ENCODE peak calls at places on chromosomes 7 and 10, in seven cellular contexts. H is SK-N-SH, S is K562, E is H1, X is HepG2, T is GM12878, C is HCT116. Z is an unnamed sample.
A peak's percentile ranks its signal among the peaks of the same experiment; 100 is the strongest.

GRCh38 chr7:44279286-44279685 is 46.1 kb downstream of the CAMK2B start:
- DNase-seq in H (peak; percentile 67), S (no peak), E (peak; percentile 32), X (no peak), T (no peak), C (no peak), Z (no peak)

GRCh38 chr7:7347045-7347444 is 164.7 kb downstream of the C1GALT1 start:
- DNase-seq in H (no peak), S (no peak), E (no peak), X (no peak), T (no peak), C (no peak), Z (no peak)

GRCh38 chr10:28326516-28327493 is 23.9 kb upstream of the MPP7 start:
- DNase-seq in H (no peak), S (no peak), E (no peak), X (peak; percentile 23), T (no peak), C (no peak), Z (peak; percentile 23)

GRCh38 chr7:69177941-69178494 is 420.3 kb upstream of the AUTS2 start:
- DNase-seq in H (no peak), S (no peak), E (no peak), X (no peak), T (no peak), C (no peak), Z (no peak)

GRCh38 chr7:155647734-155648133 is 3.3 kb downstream of the RBM33 start:
- DNase-seq in H (no peak), S (no peak), E (no peak), X (no peak), T (no peak), C (no peak), Z (no peak)

GRCh38 chr7:69622960-69623359 is 24.7 kb downstream of the AUTS2 start:
- DNase-seq in H (no peak), S (no peak), E (no peak), X (peak; percentile 4), T (no peak), C (no peak), Z (no peak)

GRCh38 chr10:28939352-28940157 is 262.2 kb downstream of the BAMBI start:
- DNase-seq in H (no peak), S (peak; percentile 40), E (peak; percentile 92), X (peak; percentile 100), T (no peak), C (no peak), Z (no peak)

GRCh38 chr7:44172803-44173424 is 16.3 kb downstream of the GCK start:
- DNase-seq in H (no peak), S (no peak), E (no peak), X (no peak), T (no peak), C (no peak), Z (no peak)

GRCh38 chr10:111481271-111482073 is 404.6 kb downstream of the ADRA2A start:
- DNase-seq in H (no peak), S (no peak), E (no peak), X (peak; percentile 9), T (no peak), C (no peak), Z (peak; percentile 36)

GRCh38 chr7:142868188-142868811 is 13.4 kb downstream of the EPHB6 start:
- DNase-seq in H (no peak), S (no peak), E (peak; percentile 43), X (no peak), T (no peak), C (no peak), Z (no peak)

GRCh38 chr7:116588225-116588624 is 63.4 kb downstream of the CAV1 start:
- DNase-seq in H (no peak), S (no peak), E (no peak), X (no peak), T (no peak), C (no peak), Z (no peak)

GRCh38 chr10:43120948-43121290 is 17.3 kb upstream of the CSGALNACT2 start:
- DNase-seq in H (no peak), S (no peak), E (no peak), X (no peak), T (peak; percentile 56), C (no peak), Z (no peak)

GRCh38 chr10:109741712-109742111 is 181.6 kb downstream of the XPNPEP1 start:
- DNase-seq in H (no peak), S (no peak), E (no peak), X (no peak), T (no peak), C (no peak), Z (no peak)

GRCh38 chr10:31678139-31678536 is 250.5 kb downstream of the ARHGAP12 start:
- DNase-seq in H (no peak), S (no peak), E (no peak), X (no peak), T (no peak), C (no peak), Z (no peak)

DNA sequence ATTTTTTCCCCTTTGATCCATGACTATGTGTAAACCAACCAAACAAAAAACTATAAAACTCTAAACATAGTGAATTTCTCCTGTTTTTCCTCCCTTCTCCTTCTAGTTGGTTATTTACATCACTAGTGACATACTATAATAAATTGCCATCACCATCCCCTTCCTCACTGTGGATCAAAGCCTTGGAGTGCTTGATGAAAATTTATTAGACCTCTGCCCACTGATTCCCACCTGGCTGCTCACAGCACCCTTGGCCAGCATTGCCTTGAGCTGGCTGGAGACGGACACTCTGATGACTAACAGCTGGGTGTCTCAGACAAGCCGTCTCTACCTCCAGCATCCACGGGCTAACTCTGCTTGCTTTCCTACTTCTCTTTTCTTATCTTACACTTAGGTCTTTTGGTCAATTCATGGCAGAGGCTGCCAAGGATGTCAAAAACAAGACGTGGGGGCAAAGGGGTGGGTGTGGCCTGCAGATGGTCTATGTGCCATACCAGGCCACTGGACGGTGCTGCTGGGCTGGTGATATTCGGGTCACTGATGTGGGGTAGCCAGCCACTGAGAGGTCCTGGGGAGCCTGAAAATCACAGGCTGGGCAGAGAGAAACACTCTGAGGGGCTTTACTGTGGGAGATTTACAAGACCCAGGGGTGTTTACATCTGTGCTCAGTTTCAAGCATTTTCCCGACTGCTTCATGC is 207.8 kb downstream of the TAX1BP1 start:
- DNase-seq in H (no peak), S (no peak), E (no peak), X (no peak), T (no peak), C (no peak), Z (no peak)
- TF ChIP-seq JUND in H (no peak), S (no peak), E (no peak), X (no peak), T (no peak), C (no peak), Z (no peak)

DNA sequence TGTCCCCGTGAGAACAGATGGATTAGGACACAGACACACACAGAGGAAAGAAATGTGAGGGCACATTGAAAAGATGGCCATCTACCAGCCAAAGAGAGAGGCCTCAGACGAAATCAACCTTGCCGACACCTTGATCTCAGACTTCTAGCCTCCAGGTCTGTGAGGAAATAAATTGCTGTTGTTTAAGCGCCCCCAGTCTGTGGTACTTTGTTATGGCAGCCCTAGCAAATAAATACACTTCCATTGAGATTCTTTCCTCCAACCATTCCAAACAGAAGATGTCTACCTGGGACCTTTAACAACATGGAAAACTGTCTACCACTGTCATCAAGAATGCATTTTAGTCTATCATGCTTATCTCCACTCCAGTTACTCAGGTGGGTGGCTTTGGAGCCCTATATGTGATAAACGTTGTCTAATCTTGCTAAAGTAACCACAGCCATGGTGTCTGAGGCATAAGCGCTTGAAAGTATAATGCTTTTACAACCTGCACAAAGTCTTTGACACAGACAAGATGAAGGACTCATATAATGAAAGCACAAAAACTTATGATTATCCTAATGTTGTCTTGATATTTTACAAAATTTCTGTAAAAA is 244.3 kb downstream of the MTERF1 start:
- DNase-seq in H (no peak), S (no peak), E (no peak), X (peak; percentile 35), T (no peak), C (peak; percentile 32), Z (peak; percentile 69)
- TF ChIP-seq JUND in H (no peak), S (no peak), E (no peak), X (no peak), T (no peak), C (no peak), Z (no peak)

GRCh38 chr10:14879055-14879800 is 562 bp downstream of the SUV39H2 start:
- DNase-seq in H (no peak), S (no peak), E (no peak), X (peak; percentile 9), T (no peak), C (no peak), Z (peak; percentile 39)
- TF ChIP-seq JUND in H (no peak), S (no peak), E (no peak), X (no peak), T (no peak), C (no peak), Z (no peak)

DNA sequence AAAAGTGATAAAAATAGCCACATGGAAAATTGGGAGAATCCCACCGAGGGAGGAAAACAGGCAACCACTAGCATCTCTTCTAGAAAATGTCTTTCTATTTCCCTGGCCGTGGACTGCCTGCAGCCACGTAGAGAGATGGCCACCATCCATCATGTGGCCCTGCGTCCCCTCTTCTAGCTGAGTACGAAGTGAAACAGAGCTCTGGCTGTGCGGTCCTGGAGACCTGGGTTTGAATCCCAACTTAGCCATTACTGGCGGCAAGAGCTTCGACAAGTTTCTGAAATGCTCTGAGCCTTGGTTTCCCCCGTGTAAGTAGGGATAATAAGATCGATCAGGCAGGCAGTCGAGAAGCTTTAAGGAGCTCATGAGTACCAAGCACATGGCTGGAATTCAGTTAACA is 32.9 kb downstream of the ZCCHC24 start:
- DNase-seq in H (no peak), S (no peak), E (no peak), X (no peak), T (no peak), C (no peak), Z (no peak)
- TF ChIP-seq JUND in H (no peak), S (no peak), E (no peak), X (no peak), T (no peak), C (no peak), Z (no peak)

GRCh38 chr10:120478401-120478800 is 21.4 kb downstream of the PLPP4 start:
- DNase-seq in H (no peak), S (no peak), E (no peak), X (no peak), T (no peak), C (no peak), Z (no peak)

GRCh38 chr10:120477006-120477722 is 20.1 kb downstream of the PLPP4 start:
- DNase-seq in H (no peak), S (no peak), E (no peak), X (no peak), T (no peak), C (no peak), Z (no peak)

GRCh38 chr10:120475844-120476791 is 19.1 kb downstream of the PLPP4 start:
- DNase-seq in H (no peak), S (no peak), E (peak; percentile 19), X (no peak), T (no peak), C (no peak), Z (no peak)

GRCh38 chr10:120479506-120479905 is 22.5 kb downstream of the PLPP4 start:
- DNase-seq in H (no peak), S (no peak), E (no peak), X (no peak), T (no peak), C (no peak), Z (no peak)

DNA sequence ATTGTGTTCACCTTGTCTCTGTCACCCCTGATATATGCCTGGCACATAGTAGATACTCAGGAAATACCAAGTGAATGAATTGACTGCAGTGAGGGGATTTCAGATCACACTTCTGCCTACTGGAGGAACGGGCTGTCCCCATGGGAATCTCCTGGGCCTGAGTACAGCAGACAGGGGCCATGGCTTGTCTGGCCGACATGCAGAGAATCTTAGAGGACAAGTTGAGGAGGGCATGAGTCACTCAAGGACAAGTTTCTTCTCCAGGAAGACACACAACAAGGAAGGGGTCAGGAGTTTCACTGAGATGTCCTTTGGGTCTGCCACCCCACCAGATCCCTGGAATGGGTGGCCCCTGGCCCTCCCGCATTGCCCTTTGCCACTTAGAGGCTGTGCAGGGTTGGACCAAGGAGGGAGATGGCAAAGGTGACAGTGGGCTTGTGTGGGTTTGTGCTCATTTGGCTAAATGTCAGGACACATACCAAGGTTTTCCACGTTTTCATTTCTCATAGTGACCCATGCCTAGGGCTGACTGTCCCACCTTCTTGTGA is 20.8 kb downstream of the PLPP4 start:
- DNase-seq in H (no peak), S (no peak), E (peak; percentile 34), X (no peak), T (no peak), C (no peak), Z (no peak)
- TF ChIP-seq JUND in H (peak; percentile 21), S (no peak), E (no peak), X (no peak), T (no peak), C (no peak), Z (no peak)